ENCODE peak calls at places on chromosomes 5 and 9, in four cellular contexts. T is NT2/D1, S is H9, J is A549. K is an unnamed sample. For H3K4me1 and H3K9me3, the result is how much of the 10 kb centered on the place peaks cover.

GRCh38 chr5:474826-475661 is 32.1 kb downstream of the EXOC3 start:
- DNase-seq in T (no peak), S (no peak), J (no peak), K (no peak)

GRCh38 chr9:108469654-108470053 is 386.1 kb downstream of the ACTL7B start:
- DNase-seq in T (no peak), S (no peak), J (no peak), K (no peak)

GRCh38 chr9:113646946-113647914 is 183.7 kb downstream of the RGS3 start:
- DNase-seq in T (no peak), S (no peak), J (no peak), K (no peak)

GRCh38 chr5:116076496-116076895 is 8.3 kb upstream of the COMMD10 start:
- DNase-seq in T (no peak), S (no peak), J (no peak), K (no peak)

GRCh38 chr5:58025825-58026224 is 434.1 kb downstream of the PLK2 start:
- DNase-seq in T (no peak), S (no peak), J (no peak), K (no peak)

GRCh38 chr5:159667286-159667685 is 249.0 kb upstream of the ADRA1B start:
- DNase-seq in T (no peak), S (no peak), J (no peak), K (no peak)

GRCh38 chr9:16241231-16241630 is 629.2 kb downstream of the BNC2 start:
- DNase-seq in T (no peak), S (no peak), J (no peak), K (no peak)

GRCh38 chr9:107945493-107945892 is 455.9 kb upstream of the KLF4 start:
- DNase-seq in T (no peak), S (no peak), J (no peak), K (no peak)

GRCh38 chr5:218457-219289 is 553 bp downstream of the SDHA start:
- DNase-seq in T (no peak), S (no peak), J (no peak), K (no peak)

GRCh38 chr5:78360674-78361225 is 333 bp downstream of the SCAMP1 start:
- DNase-seq in T (no peak), S (peak), J (peak), K (peak)

GRCh38 chr5:134124289-134125194 is 10.1 kb downstream of the TCF7 start:
- DNase-seq in T (no peak), S (no peak), J (no peak), K (peak)

GRCh38 chr9:109967651-109968331 is 187.8 kb downstream of the PALM2AKAP2 start:
- DNase-seq in T (no peak), S (no peak), J (no peak), K (peak)

GRCh38 chr9:109968332-109968657 is 188.3 kb downstream of the PALM2AKAP2 start:
- DNase-seq in T (no peak), S (no peak), J (no peak), K (peak)

GRCh38 chr9:109971226-109971625 is 191.2 kb downstream of the PALM2AKAP2 start:
- DNase-seq in T (no peak), S (no peak), J (no peak), K (no peak)

GRCh38 chr9:109968702-109969450 is 188.9 kb downstream of the PALM2AKAP2 start:
- DNase-seq in T (peak), S (peak), J (no peak), K (no peak)

DNA sequence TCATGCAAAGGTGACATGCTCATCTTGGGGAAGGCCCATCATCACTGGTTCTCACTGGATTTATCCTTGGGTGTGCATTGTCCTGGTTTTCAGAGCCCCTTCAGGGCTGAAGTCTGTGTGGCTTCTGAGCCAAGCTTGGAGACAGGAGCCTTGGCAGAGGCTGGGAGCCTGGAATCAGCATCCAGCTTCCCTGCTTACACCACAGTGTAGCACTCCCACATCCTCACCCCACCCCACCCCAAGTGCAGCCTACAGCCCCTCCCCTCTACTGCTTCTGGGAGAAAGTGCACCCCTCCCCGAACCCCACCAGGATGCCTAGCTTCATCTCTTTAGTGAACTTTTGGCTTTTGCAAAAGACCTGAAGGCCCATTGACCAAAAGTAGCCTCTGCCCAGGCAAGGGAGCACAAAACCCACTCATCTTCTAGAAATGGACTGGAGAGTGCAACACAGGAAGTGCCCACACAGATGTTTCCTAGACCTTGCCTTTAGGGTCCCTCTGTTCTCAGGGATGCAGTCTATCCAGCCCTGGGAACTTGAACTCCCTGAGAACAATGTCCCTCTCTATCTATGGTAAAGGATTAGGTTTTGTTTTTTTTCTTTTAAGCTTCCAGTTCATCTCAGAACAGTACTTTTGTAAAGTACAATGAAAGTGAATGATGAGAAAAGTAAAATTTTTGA is 189.7 kb downstream of the PALM2AKAP2 start:
- DNase-seq in T (no peak), S (no peak), J (no peak), K (no peak)
- H3K4me1 ChIP-seq in T (under half), S (under half), J (under half), K (under half)

DNA sequence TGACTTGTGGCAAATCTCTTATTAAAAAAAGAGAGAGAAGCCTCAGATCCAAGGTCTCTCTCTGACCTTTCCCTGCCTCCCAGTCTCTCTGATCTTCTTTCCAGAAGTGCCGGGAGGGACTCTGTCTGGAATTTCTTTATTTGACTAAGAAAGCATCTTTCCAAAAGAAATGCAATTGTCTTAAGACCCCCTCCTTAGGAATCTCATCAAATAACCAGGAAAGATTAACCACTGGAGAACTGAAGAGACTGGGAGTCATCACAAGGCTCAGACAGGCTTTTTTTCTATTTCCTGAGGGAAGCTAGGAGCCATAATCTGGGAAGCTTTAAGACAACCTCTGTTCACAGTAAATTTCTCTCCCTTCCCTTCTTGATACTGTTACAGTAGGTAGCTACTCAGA is 4.6 kb downstream of the C1QTNF3 start:
- DNase-seq in T (peak), S (no peak), J (no peak), K (no peak)
- H3K9me3 ChIP-seq in T (under half), S (under half), J (under half), K (under half)

GRCh38 chr5:68239485-68239884 is 23.9 kb downstream of the PIK3R1 start:
- DNase-seq in T (no peak), S (no peak), J (no peak), K (peak)

GRCh38 chr5:68233075-68233474 is 17.5 kb downstream of the PIK3R1 start:
- DNase-seq in T (no peak), S (no peak), J (no peak), K (no peak)

GRCh38 chr5:68240771-68241170 is 25.2 kb downstream of the PIK3R1 start:
- DNase-seq in T (no peak), S (no peak), J (no peak), K (no peak)

GRCh38 chr5:68240196-68240595 is 24.6 kb downstream of the PIK3R1 start:
- DNase-seq in T (no peak), S (no peak), J (no peak), K (no peak)

GRCh38 chr5:68237715-68238114 is 22.2 kb downstream of the PIK3R1 start:
- DNase-seq in T (no peak), S (no peak), J (no peak), K (no peak)
- H3K4me1 ChIP-seq in T (under half), S (under half), J (under half), K (under half)

GRCh38 chr5:141399555-141400258 is 2.0 kb downstream of the PCDHGB5 start:
- DNase-seq in T (no peak), S (no peak), J (no peak), K (no peak)
- H3K9me3 ChIP-seq in T (under half), S (under half), J (half or more), K (under half)